ENCODE peak calls at places on chromosome 20, in five cellular contexts. I is globus pallidus, L is smooth muscle cell of the brain vasculature, Q is GM06990, X is BE2C. Y is an unnamed sample.

GRCh38 chr20:21609221-21609620 is 95.4 kb upstream of the NKX2-2 start:
- DNase-seq in I (peak), L (no peak), Q (no peak), X (no peak), Y (no peak)

GRCh38 chr20:38125157-38126056 is 39.7 kb downstream of the TGM2 start:
- DNase-seq in I (peak), L (no peak), Q (no peak), X (no peak), Y (no peak)

GRCh38 chr20:25706793-25707192 is 10.1 kb upstream of the ZNF337 start:
- DNase-seq in I (no peak), L (no peak), Q (no peak), X (no peak), Y (no peak)

GRCh38 chr20:39659010-39659409 is 696.9 kb downstream of the DHX35 start:
- DNase-seq in I (no peak), L (no peak), Q (no peak), X (no peak), Y (no peak)

GRCh38 chr20:60589624-60590023 is 631.4 kb downstream of the CDH26 start:
- DNase-seq in I (no peak), L (no peak), Q (no peak), X (no peak), Y (peak)

GRCh38 chr20:45842169-45842812 is 8.7 kb downstream of the SNX21 start:
- DNase-seq in I (no peak), L (no peak), Q (no peak), X (no peak), Y (no peak)

GRCh38 chr20:4592316-4593148 is 129.2 kb upstream of the PRND start:
- DNase-seq in I (no peak), L (no peak), Q (peak), X (peak), Y (no peak)

GRCh38 chr20:4022386-4023350 is 7.3 kb upstream of the RNF24 start:
- DNase-seq in I (no peak), L (no peak), Q (no peak), X (no peak), Y (no peak)

GRCh38 chr20:62104791-62105345 is 17.4 kb upstream of the LSM14B start:
- DNase-seq in I (no peak), L (no peak), Q (no peak), X (no peak), Y (no peak)

GRCh38 chr20:21191839-21192238 is 66.0 kb downstream of the KIZ start:
- DNase-seq in I (no peak), L (no peak), Q (no peak), X (no peak), Y (no peak)

GRCh38 chr20:19067986-19068385 is 144.5 kb upstream of the SLC24A3 start:
- DNase-seq in I (no peak), L (no peak), Q (no peak), X (no peak), Y (no peak)

GRCh38 chr20:17610566-17611289 is 40.9 kb downstream of the DSTN start:
- DNase-seq in I (no peak), L (no peak), Q (no peak), X (no peak), Y (no peak)

GRCh38 chr20:44174996-44175766 is 11.8 kb downstream of the JPH2 start:
- DNase-seq in I (no peak), L (no peak), Q (no peak), X (no peak), Y (no peak)

GRCh38 chr20:10357061-10357708 is 76.8 kb downstream of the MKKS start:
- DNase-seq in I (no peak), L (no peak), Q (no peak), X (no peak), Y (no peak)

GRCh38 chr20:46099491-46100287 is 9.9 kb upstream of the NCOA5 start:
- DNase-seq in I (no peak), L (no peak), Q (peak), X (no peak), Y (no peak)

GRCh38 chr20:32213870-32214269 is 6.2 kb downstream of the POFUT1 start:
- DNase-seq in I (no peak), L (no peak), Q (no peak), X (no peak), Y (no peak)

GRCh38 chr20:3919352-3919751 is 30.2 kb downstream of the PANK2 start:
- DNase-seq in I (no peak), L (no peak), Q (no peak), X (no peak), Y (no peak)

GRCh38 chr20:33444797-33445560 is 1.4 kb upstream of the SNTA1 start:
- DNase-seq in I (no peak), L (no peak), Q (no peak), X (no peak), Y (no peak)

GRCh38 chr20:53222932-53223331 is 250.8 kb downstream of the TSHZ2 start:
- DNase-seq in I (no peak), L (no peak), Q (no peak), X (no peak), Y (no peak)

GRCh38 chr20:1879369-1879768 is 15.8 kb upstream of the SIRPA start:
- DNase-seq in I (no peak), L (no peak), Q (no peak), X (no peak), Y (no peak)

GRCh38 chr20:25005220-25005619 is 12.7 kb upstream of the APMAP start:
- DNase-seq in I (no peak), L (peak), Q (no peak), X (no peak), Y (no peak)

GRCh38 chr20:35971981-35972380 is 3.6 kb downstream of the CNBD2 start:
- DNase-seq in I (no peak), L (no peak), Q (no peak), X (no peak), Y (no peak)

GRCh38 chr20:63017076-63017825 is 10.5 kb upstream of the BHLHE23 start:
- DNase-seq in I (no peak), L (no peak), Q (no peak), X (peak), Y (no peak)

GRCh38 chr20:53901064-53901463 is 169.3 kb downstream of the BCAS1 start:
- DNase-seq in I (no peak), L (no peak), Q (no peak), X (no peak), Y (no peak)

GRCh38 chr20:3712279-3712873 is at the start of gene SIGLEC1:
- DNase-seq in I (peak), L (no peak), Q (no peak), X (no peak), Y (no peak)

GRCh38 chr20:57432874-57433491 is 41.8 kb downstream of the RBM38 start:
- DNase-seq in I (no peak), L (no peak), Q (peak), X (no peak), Y (no peak)

GRCh38 chr20:62287759-62288534 is 14.8 kb upstream of the ADRM1 start:
- DNase-seq in I (no peak), L (no peak), Q (no peak), X (no peak), Y (no peak)

GRCh38 chr20:37081717-37082289 is 14.0 kb downstream of the RBL1 start:
- DNase-seq in I (no peak), L (no peak), Q (no peak), X (no peak), Y (no peak)

GRCh38 chr20:51574248-51575033 is 31.9 kb upstream of the NFATC2 start:
- DNase-seq in I (no peak), L (no peak), Q (no peak), X (no peak), Y (no peak)

GRCh38 chr20:63973636-63974401 is 4.1 kb upstream of the ZNF512B start:
- DNase-seq in I (peak), L (no peak), Q (peak), X (peak), Y (no peak)

GRCh38 chr20:33995053-33995816 is 1.5 kb downstream of the RALY start:
- DNase-seq in I (no peak), L (no peak), Q (no peak), X (no peak), Y (no peak)

GRCh38 chr20:61949363-61949713 is 116.3 kb downstream of the TAF4 start:
- DNase-seq in I (no peak), L (no peak), Q (no peak), X (no peak), Y (no peak)

Y was measured in SK-N-MC.